ENCODE peak calls at places on chromosomes 3 and 15, in five cellular contexts. I is right lobe of liver, N is body of pancreas, G is glutamatergic neuron, V is GM13977. Y is an unnamed sample.

GRCh38 chr3:184466413-184466960 is 86.6 kb downstream of the CHRD start:
- DNase-seq in I (no peak), N (peak), G (no peak), V (no peak), Y (no peak)

GRCh38 chr3:34421762-34422161 is 623.3 kb downstream of the PDCD6IP start:
- DNase-seq in I (no peak), N (no peak), G (no peak), V (no peak), Y (no peak)

GRCh38 chr3:144953959-144954358 is 982.3 kb downstream of the DIPK2A start:
- DNase-seq in I (no peak), N (no peak), G (no peak), V (no peak), Y (no peak)

GRCh38 chr3:23071758-23072157 is 131.4 kb upstream of the UBE2E2 start:
- DNase-seq in I (no peak), N (no peak), G (no peak), V (peak), Y (peak)

GRCh38 chr15:51917493-51917892 is 54.1 kb downstream of the LEO1 start:
- DNase-seq in I (no peak), N (no peak), G (peak), V (no peak), Y (no peak)

GRCh38 chr15:50523736-50524318 is 22.6 kb downstream of the USP50 start:
- DNase-seq in I (no peak), N (no peak), G (no peak), V (no peak), Y (no peak)

GRCh38 chr15:69298697-69299441 is at the start of gene PAQR5:
- DNase-seq in I (no peak), N (peak), G (peak), V (peak), Y (no peak)

GRCh38 chr3:52801839-52802238 is 7.2 kb downstream of the ITIH3 start:
- DNase-seq in I (no peak), N (no peak), G (no peak), V (no peak), Y (no peak)

GRCh38 chr3:183253961-183254815 is 1.1 kb downstream of the B3GNT5 start:
- DNase-seq in I (no peak), N (peak), G (peak), V (peak), Y (peak)

GRCh38 chr15:79644091-79644490 is 212.0 kb downstream of the MINAR1 start:
- DNase-seq in I (no peak), N (no peak), G (no peak), V (no peak), Y (no peak)

GRCh38 chr3:196096382-196096953 is 14.6 kb upstream of the TFRC start:
- DNase-seq in I (peak), N (peak), G (no peak), V (peak), Y (peak)

GRCh38 chr3:104429727-104430126 is 937.0 kb upstream of the ALCAM start:
- DNase-seq in I (no peak), N (no peak), G (no peak), V (no peak), Y (no peak)

GRCh38 chr3:13879102-13879945 is 547 bp downstream of the WNT7A start:
- DNase-seq in I (no peak), N (peak), G (peak), V (peak), Y (peak)

GRCh38 chr3:179071161-179071568 is 444 bp downstream of the ZMAT3 start:
- DNase-seq in I (no peak), N (peak), G (no peak), V (peak), Y (peak)

GRCh38 chr3:30353711-30354467 is 252.5 kb upstream of the TGFBR2 start:
- DNase-seq in I (no peak), N (no peak), G (no peak), V (no peak), Y (no peak)

GRCh38 chr3:108388136-108389132 is 92.1 kb downstream of the HHLA2 start:
- DNase-seq in I (no peak), N (no peak), G (no peak), V (peak), Y (peak)

GRCh38 chr3:45362768-45363167 is 25.6 kb upstream of the LARS2 start:
- DNase-seq in I (no peak), N (no peak), G (no peak), V (no peak), Y (no peak)

GRCh38 chr3:42204867-42205599 is 61.0 kb downstream of the CCK start:
- DNase-seq in I (no peak), N (no peak), G (no peak), V (no peak), Y (no peak)
- TF ChIP-seq CTCF in I (no peak), N (no peak), G (no peak), V (no peak), Y (no peak)

GRCh38 chr3:88219138-88219792 is 69.5 kb downstream of the C3orf38 start:
- DNase-seq in I (no peak), N (peak), G (peak), V (peak), Y (peak)
- TF ChIP-seq CTCF in I (peak), N (peak), G (peak), V (peak), Y (peak)

GRCh38 chr3:175091426-175092114 is 232.4 kb downstream of the NAALADL2 start:
- DNase-seq in I (no peak), N (no peak), G (no peak), V (no peak), Y (no peak)
- TF ChIP-seq CTCF in I (no peak), N (no peak), G (no peak), V (no peak), Y (no peak)

DNA sequence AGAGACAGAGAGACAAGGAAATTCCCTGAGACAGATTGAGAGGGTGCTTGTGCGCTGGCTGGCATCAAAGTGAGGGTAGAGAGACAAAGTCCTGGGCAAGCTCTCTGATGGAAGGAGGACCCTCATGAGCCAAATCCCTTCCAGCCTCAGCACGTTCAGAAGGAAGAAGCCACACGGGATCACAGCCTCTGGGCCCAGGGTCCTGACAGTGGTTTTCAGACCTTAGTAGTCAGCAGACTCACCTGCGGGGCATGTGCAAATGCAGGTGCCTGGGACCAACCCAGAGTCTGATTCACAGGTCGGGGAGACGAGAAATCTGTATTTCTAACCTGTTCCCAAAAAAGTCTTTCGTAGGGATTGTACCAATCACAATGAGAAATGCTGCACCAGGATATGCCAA is 15.2 kb upstream of the KY start:
- DNase-seq in I (no peak), N (no peak), G (no peak), V (no peak), Y (no peak)
- TF ChIP-seq CTCF in I (no peak), N (no peak), G (no peak), V (no peak), Y (no peak)

GRCh38 chr3:25894101-25894500 is 104.2 kb downstream of the OXSM start:
- DNase-seq in I (no peak), N (no peak), G (no peak), V (no peak), Y (no peak)

GRCh38 chr3:25899352-25900101 is 109.6 kb downstream of the OXSM start:
- DNase-seq in I (no peak), N (no peak), G (no peak), V (no peak), Y (no peak)

GRCh38 chr3:25895031-25895430 is 105.1 kb downstream of the OXSM start:
- DNase-seq in I (no peak), N (no peak), G (no peak), V (no peak), Y (no peak)

GRCh38 chr3:25895443-25895842 is 105.6 kb downstream of the OXSM start:
- DNase-seq in I (no peak), N (no peak), G (no peak), V (no peak), Y (no peak)

GRCh38 chr3:25897019-25897418 is 107.1 kb downstream of the OXSM start:
- DNase-seq in I (no peak), N (no peak), G (peak), V (peak), Y (peak)
- TF ChIP-seq CTCF in I (peak), N (no peak), G (peak), V (peak), Y (peak)

GRCh38 chr15:25989327-25989726 is 126.2 kb upstream of the ATP10A start:
- DNase-seq in I (no peak), N (no peak), G (no peak), V (no peak), Y (no peak)
- TF ChIP-seq CTCF in I (no peak), N (no peak), G (peak), V (no peak), Y (no peak)

DNA sequence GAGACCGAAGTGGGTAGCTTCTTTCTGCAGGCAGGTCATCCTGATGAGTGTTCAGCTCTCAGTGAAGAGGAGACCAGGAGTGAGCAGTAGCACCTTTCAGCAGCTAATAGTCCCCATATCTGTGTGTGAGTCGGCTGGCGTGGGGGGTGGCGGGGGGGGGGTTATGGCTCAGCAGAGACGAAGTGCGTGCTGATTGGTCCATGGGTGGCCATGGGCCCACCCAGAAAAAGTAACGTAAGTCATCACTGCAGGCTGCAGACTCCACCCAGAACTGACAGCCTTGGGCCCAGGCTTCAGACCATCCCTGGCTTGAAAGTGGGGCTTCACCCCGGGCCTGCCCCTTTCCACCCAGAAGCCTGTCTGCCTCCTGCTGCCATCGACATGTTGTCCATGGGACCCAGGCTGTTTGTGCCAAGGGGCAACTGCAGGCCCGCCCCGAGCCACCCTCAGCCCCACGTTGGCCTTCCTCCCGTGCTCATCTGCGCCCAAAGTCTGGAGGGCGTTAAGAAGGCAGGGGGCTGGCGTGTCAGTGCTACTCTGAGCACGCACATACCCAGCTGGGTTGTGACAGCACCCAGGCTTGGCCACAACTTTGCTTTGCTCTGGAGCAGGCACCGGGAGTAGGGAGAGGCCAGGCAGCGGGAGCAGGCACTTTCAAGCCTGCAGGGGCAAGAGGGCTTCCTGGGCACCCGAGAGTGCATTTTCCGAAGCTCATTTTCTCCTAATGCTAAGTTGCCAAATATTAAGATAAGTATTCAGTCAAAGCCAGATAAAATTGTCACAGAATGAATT is 511.7 kb upstream of the CDIN1 start:
- DNase-seq in I (no peak), N (no peak), G (no peak), V (no peak), Y (no peak)
- TF ChIP-seq CTCF in I (no peak), N (no peak), G (no peak), V (no peak), Y (no peak)

DNA sequence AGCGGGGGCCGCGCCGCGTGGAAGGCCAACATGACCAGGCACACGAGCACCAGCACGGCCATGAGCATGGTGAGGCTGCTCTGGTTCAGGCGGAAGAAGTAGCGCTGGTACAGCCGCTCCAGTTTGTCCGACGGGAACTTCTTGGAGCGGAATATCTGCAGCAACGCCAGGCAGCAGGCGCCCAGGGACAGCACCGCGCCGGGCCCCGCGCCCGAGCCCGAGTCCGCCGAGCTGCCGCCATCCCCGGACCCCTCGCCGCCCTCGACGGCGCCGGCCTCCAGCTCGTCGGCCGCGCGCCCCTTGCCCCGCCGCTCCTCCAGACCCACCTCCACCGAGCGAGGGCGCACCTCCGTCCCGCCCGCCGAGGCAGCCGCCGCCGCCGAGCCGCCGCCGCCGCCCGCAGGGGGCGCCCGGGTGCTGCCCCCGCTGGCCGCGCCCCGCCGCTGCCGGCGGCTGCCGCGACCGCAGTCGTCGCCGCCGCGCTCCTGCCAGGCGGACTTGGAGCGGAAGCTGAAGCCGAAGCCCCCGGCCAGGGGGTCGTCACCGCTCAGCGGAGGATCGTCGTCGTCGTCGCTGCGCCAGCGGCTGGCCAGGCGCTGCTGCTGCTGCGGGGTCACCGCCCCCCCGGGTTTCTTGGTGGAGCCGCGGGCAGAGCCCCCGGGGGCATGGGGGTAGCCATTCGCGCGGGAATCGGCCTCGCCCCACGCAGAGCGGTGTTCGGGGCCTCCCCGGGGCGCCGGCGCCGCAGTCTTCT is 964 bp downstream of the ADCY5 start:
- DNase-seq in I (no peak), N (peak), G (peak), V (peak), Y (peak)
- TF ChIP-seq CTCF in I (no peak), N (peak), G (no peak), V (peak), Y (peak)

Y was measured in GM13976.